ENCODE peak calls at places on chromosomes 2 and 18, in six cellular contexts. One of them, this sample, is unnamed.

GRCh38 chr2:10817413-10817812 is 4.8 kb upstream of the PDIA6 start:
- DNase-seq in natural killer cell: no peak
- DNase-seq in heart left ventricle: no peak
- DNase-seq in WERI-Rb-1: no peak
- DNase-seq in neural crest cell: no peak
- DNase-seq in progenitor cell of endocrine pancreas: no peak
- DNase-seq in this sample: no peak

GRCh38 chr2:9336534-9337354 is 86.6 kb downstream of the ITGB1BP1 start:
- DNase-seq in natural killer cell: no peak
- DNase-seq in heart left ventricle: peak; percentile 49
- DNase-seq in WERI-Rb-1: no peak
- DNase-seq in neural crest cell: no peak
- DNase-seq in progenitor cell of endocrine pancreas: no peak
- DNase-seq in this sample: peak; percentile 79

GRCh38 chr2:47771211-47771610 is 11.7 kb upstream of the MSH6 start:
- DNase-seq in natural killer cell: no peak
- DNase-seq in heart left ventricle: no peak
- DNase-seq in WERI-Rb-1: no peak
- DNase-seq in neural crest cell: no peak
- DNase-seq in progenitor cell of endocrine pancreas: no peak
- DNase-seq in this sample: no peak

GRCh38 chr2:209936106-209936663 is 66.3 kb upstream of the RPE start:
- DNase-seq in natural killer cell: no peak
- DNase-seq in heart left ventricle: no peak
- DNase-seq in WERI-Rb-1: no peak
- DNase-seq in neural crest cell: no peak
- DNase-seq in progenitor cell of endocrine pancreas: no peak
- DNase-seq in this sample: no peak

GRCh38 chr2:109611467-109612095 is 2.2 kb downstream of the SEPTIN10 start:
- DNase-seq in natural killer cell: no peak
- DNase-seq in heart left ventricle: no peak
- DNase-seq in WERI-Rb-1: no peak
- DNase-seq in neural crest cell: no peak
- DNase-seq in progenitor cell of endocrine pancreas: no peak
- DNase-seq in this sample: no peak

GRCh38 chr18:46070232-46070631 is 1.8 kb downstream of the PSTPIP2 start:
- DNase-seq in natural killer cell: no peak
- DNase-seq in heart left ventricle: no peak
- DNase-seq in WERI-Rb-1: no peak
- DNase-seq in neural crest cell: no peak
- DNase-seq in progenitor cell of endocrine pancreas: no peak
- DNase-seq in this sample: no peak

GRCh38 chr2:10233131-10234012 is 69.3 kb upstream of the HPCAL1 start:
- DNase-seq in natural killer cell: no peak
- DNase-seq in heart left ventricle: no peak
- DNase-seq in WERI-Rb-1: no peak
- DNase-seq in neural crest cell: no peak
- DNase-seq in progenitor cell of endocrine pancreas: no peak
- DNase-seq in this sample: no peak

GRCh38 chr18:11175266-11175947 is 26.0 kb upstream of the PIEZO2 start:
- DNase-seq in natural killer cell: no peak
- DNase-seq in heart left ventricle: no peak
- DNase-seq in WERI-Rb-1: no peak
- DNase-seq in neural crest cell: no peak
- DNase-seq in progenitor cell of endocrine pancreas: no peak
- DNase-seq in this sample: no peak

GRCh38 chr2:188512456-188512855 is 220.8 kb downstream of the GULP1 start:
- DNase-seq in natural killer cell: no peak
- DNase-seq in heart left ventricle: no peak
- DNase-seq in WERI-Rb-1: no peak
- DNase-seq in neural crest cell: no peak
- DNase-seq in progenitor cell of endocrine pancreas: no peak
- DNase-seq in this sample: no peak

GRCh38 chr2:200396726-200397348 is 90.3 kb downstream of the SPATS2L start:
- DNase-seq in natural killer cell: no peak
- DNase-seq in heart left ventricle: no peak
- DNase-seq in WERI-Rb-1: no peak
- DNase-seq in neural crest cell: no peak
- DNase-seq in progenitor cell of endocrine pancreas: no peak
- DNase-seq in this sample: no peak

GRCh38 chr2:207133493-207133861 is 32.3 kb downstream of the KLF7 start:
- DNase-seq in natural killer cell: no peak
- DNase-seq in heart left ventricle: peak; percentile 37
- DNase-seq in WERI-Rb-1: peak; percentile 82
- DNase-seq in neural crest cell: no peak
- DNase-seq in progenitor cell of endocrine pancreas: no peak
- DNase-seq in this sample: no peak

GRCh38 chr18:59022167-59022945 is 117.3 kb upstream of the SEC11C start:
- DNase-seq in natural killer cell: no peak
- DNase-seq in heart left ventricle: peak; percentile 42
- DNase-seq in WERI-Rb-1: no peak
- DNase-seq in neural crest cell: no peak
- DNase-seq in progenitor cell of endocrine pancreas: no peak
- DNase-seq in this sample: no peak

GRCh38 chr2:157468931-157469708 is 25.2 kb upstream of the CYTIP start:
- DNase-seq in natural killer cell: no peak
- DNase-seq in heart left ventricle: no peak
- DNase-seq in WERI-Rb-1: no peak
- DNase-seq in neural crest cell: no peak
- DNase-seq in progenitor cell of endocrine pancreas: no peak
- DNase-seq in this sample: no peak

GRCh38 chr2:30957591-30957990 is 150.3 kb upstream of the CAPN13 start:
- DNase-seq in natural killer cell: no peak
- DNase-seq in heart left ventricle: no peak
- DNase-seq in WERI-Rb-1: no peak
- DNase-seq in neural crest cell: no peak
- DNase-seq in progenitor cell of endocrine pancreas: no peak
- DNase-seq in this sample: no peak

GRCh38 chr2:141554810-141555209 is 576.0 kb downstream of the LRP1B start:
- DNase-seq in natural killer cell: no peak
- DNase-seq in heart left ventricle: no peak
- DNase-seq in WERI-Rb-1: peak; percentile 34
- DNase-seq in neural crest cell: peak; percentile 2
- DNase-seq in progenitor cell of endocrine pancreas: no peak
- DNase-seq in this sample: no peak

GRCh38 chr2:176356251-176356650 is 87.0 kb downstream of the MTX2 start:
- DNase-seq in natural killer cell: no peak
- DNase-seq in heart left ventricle: no peak
- DNase-seq in WERI-Rb-1: no peak
- DNase-seq in neural crest cell: no peak
- DNase-seq in progenitor cell of endocrine pancreas: no peak
- DNase-seq in this sample: no peak

GRCh38 chr2:70002241-70002896 is 40.9 kb upstream of the ASPRV1 start:
- DNase-seq in natural killer cell: no peak
- DNase-seq in heart left ventricle: no peak
- DNase-seq in WERI-Rb-1: no peak
- DNase-seq in neural crest cell: no peak
- DNase-seq in progenitor cell of endocrine pancreas: no peak
- DNase-seq in this sample: no peak

GRCh38 chr2:130808482-130809268 is 28.0 kb upstream of the ARHGEF4 start:
- DNase-seq in natural killer cell: no peak
- DNase-seq in heart left ventricle: no peak
- DNase-seq in WERI-Rb-1: no peak
- DNase-seq in neural crest cell: no peak
- DNase-seq in progenitor cell of endocrine pancreas: no peak
- DNase-seq in this sample: no peak

GRCh38 chr2:95015261-95015918 is 10.1 kb upstream of the MAL start:
- DNase-seq in natural killer cell: no peak
- DNase-seq in heart left ventricle: no peak
- DNase-seq in WERI-Rb-1: no peak
- DNase-seq in neural crest cell: no peak
- DNase-seq in progenitor cell of endocrine pancreas: no peak
- DNase-seq in this sample: no peak

GRCh38 chr2:23925702-23926288 is 1.1 kb downstream of the ATAD2B start:
- DNase-seq in natural killer cell: peak; percentile 56
- DNase-seq in heart left ventricle: peak; percentile 53
- DNase-seq in WERI-Rb-1: peak; percentile 38
- DNase-seq in neural crest cell: no peak
- DNase-seq in progenitor cell of endocrine pancreas: no peak
- DNase-seq in this sample: no peak

GRCh38 chr2:221034973-221035372 is 537.1 kb downstream of the EPHA4 start:
- DNase-seq in natural killer cell: no peak
- DNase-seq in heart left ventricle: no peak
- DNase-seq in WERI-Rb-1: no peak
- DNase-seq in neural crest cell: no peak
- DNase-seq in progenitor cell of endocrine pancreas: no peak
- DNase-seq in this sample: no peak

GRCh38 chr2:9244985-9245544 is 38.5 kb downstream of the ASAP2 start:
- DNase-seq in natural killer cell: no peak
- DNase-seq in heart left ventricle: no peak
- DNase-seq in WERI-Rb-1: no peak
- DNase-seq in neural crest cell: no peak
- DNase-seq in progenitor cell of endocrine pancreas: no peak
- DNase-seq in this sample: no peak

GRCh38 chr2:185567940-185568339 is 170.7 kb upstream of the FSIP2 start:
- DNase-seq in natural killer cell: no peak
- DNase-seq in heart left ventricle: no peak
- DNase-seq in WERI-Rb-1: peak; percentile 14
- DNase-seq in neural crest cell: no peak
- DNase-seq in progenitor cell of endocrine pancreas: no peak
- DNase-seq in this sample: no peak

GRCh38 chr2:239380831-239381708 is 19.8 kb downstream of the HDAC4 start:
- DNase-seq in natural killer cell: peak; percentile 42
- DNase-seq in heart left ventricle: peak; percentile 17
- DNase-seq in WERI-Rb-1: no peak
- DNase-seq in neural crest cell: no peak
- DNase-seq in progenitor cell of endocrine pancreas: no peak
- DNase-seq in this sample: no peak

GRCh38 chr2:237701033-237701858 is 73.9 kb downstream of the LRRFIP1 start:
- DNase-seq in natural killer cell: no peak
- DNase-seq in heart left ventricle: no peak
- DNase-seq in WERI-Rb-1: no peak
- DNase-seq in neural crest cell: no peak
- DNase-seq in progenitor cell of endocrine pancreas: no peak
- DNase-seq in this sample: no peak

GRCh38 chr2:178009813-178010212 is 62.8 kb downstream of the PDE11A start:
- DNase-seq in natural killer cell: no peak
- DNase-seq in heart left ventricle: no peak
- DNase-seq in WERI-Rb-1: no peak
- DNase-seq in neural crest cell: no peak
- DNase-seq in progenitor cell of endocrine pancreas: no peak
- DNase-seq in this sample: no peak

GRCh38 chr2:117269574-117269973 is 544.9 kb upstream of the DDX18 start:
- DNase-seq in natural killer cell: no peak
- DNase-seq in heart left ventricle: no peak
- DNase-seq in WERI-Rb-1: no peak
- DNase-seq in neural crest cell: no peak
- DNase-seq in progenitor cell of endocrine pancreas: no peak
- DNase-seq in this sample: no peak

GRCh38 chr2:23597687-23598086 is 212.7 kb downstream of the KLHL29 start:
- DNase-seq in natural killer cell: no peak
- DNase-seq in heart left ventricle: no peak
- DNase-seq in WERI-Rb-1: no peak
- DNase-seq in neural crest cell: no peak
- DNase-seq in progenitor cell of endocrine pancreas: no peak
- DNase-seq in this sample: no peak

GRCh38 chr2:35035883-35036282 is 1319.7 kb upstream of the CRIM1 start:
- DNase-seq in natural killer cell: no peak
- DNase-seq in heart left ventricle: no peak
- DNase-seq in WERI-Rb-1: no peak
- DNase-seq in neural crest cell: no peak
- DNase-seq in progenitor cell of endocrine pancreas: no peak
- DNase-seq in this sample: no peak
- TF ChIP-seq CTCF in natural killer cell: no peak
- TF ChIP-seq CTCF in heart left ventricle: no peak
- TF ChIP-seq CTCF in WERI-Rb-1: peak; percentile 30
- TF ChIP-seq CTCF in neural crest cell: no peak
- TF ChIP-seq CTCF in progenitor cell of endocrine pancreas: peak; percentile 17
- TF ChIP-seq CTCF in this sample: no peak

DNA sequence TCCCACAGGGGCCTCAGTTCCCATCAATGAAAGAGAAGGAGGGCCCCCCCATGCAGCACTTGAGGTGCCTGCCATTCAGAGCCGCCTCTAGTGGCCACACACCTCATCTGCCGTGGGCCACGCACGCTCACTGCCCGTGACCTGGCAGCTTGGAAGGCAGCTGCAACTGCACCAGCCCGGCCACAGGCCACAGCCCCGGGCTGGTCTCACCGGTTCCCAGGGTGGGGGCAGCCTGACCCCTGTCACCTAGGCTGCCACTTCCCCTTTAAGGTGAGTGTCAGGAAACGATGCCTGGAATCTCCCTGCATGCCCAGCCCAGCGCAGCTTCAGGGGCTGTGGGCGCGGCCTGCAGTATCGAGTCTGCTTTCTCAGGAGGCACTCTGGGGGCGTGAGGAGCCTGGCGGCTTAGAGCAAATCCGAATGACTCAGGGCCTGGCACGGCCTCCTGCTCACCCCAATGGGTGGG is 2.6 kb downstream of the MAB21L4 start:
- DNase-seq in natural killer cell: no peak
- DNase-seq in heart left ventricle: no peak
- DNase-seq in WERI-Rb-1: peak; percentile 82
- DNase-seq in neural crest cell: no peak
- DNase-seq in progenitor cell of endocrine pancreas: no peak
- DNase-seq in this sample: peak; percentile 73
- TF ChIP-seq CTCF in natural killer cell: no peak
- TF ChIP-seq CTCF in heart left ventricle: no peak
- TF ChIP-seq CTCF in WERI-Rb-1: peak; percentile 30
- TF ChIP-seq CTCF in neural crest cell: peak; percentile 43
- TF ChIP-seq CTCF in progenitor cell of endocrine pancreas: peak; percentile 38
- TF ChIP-seq CTCF in this sample: no peak

GRCh38 chr18:74331404-74331803 is 15.8 kb downstream of the C18orf63 start:
- DNase-seq in natural killer cell: no peak
- DNase-seq in heart left ventricle: no peak
- DNase-seq in WERI-Rb-1: no peak
- DNase-seq in neural crest cell: no peak
- DNase-seq in progenitor cell of endocrine pancreas: no peak
- DNase-seq in this sample: no peak
- TF ChIP-seq CTCF in natural killer cell: no peak
- TF ChIP-seq CTCF in heart left ventricle: peak; percentile 43
- TF ChIP-seq CTCF in WERI-Rb-1: peak; percentile 66
- TF ChIP-seq CTCF in neural crest cell: peak; percentile 47
- TF ChIP-seq CTCF in progenitor cell of endocrine pancreas: no peak
- TF ChIP-seq CTCF in this sample: no peak

DNA sequence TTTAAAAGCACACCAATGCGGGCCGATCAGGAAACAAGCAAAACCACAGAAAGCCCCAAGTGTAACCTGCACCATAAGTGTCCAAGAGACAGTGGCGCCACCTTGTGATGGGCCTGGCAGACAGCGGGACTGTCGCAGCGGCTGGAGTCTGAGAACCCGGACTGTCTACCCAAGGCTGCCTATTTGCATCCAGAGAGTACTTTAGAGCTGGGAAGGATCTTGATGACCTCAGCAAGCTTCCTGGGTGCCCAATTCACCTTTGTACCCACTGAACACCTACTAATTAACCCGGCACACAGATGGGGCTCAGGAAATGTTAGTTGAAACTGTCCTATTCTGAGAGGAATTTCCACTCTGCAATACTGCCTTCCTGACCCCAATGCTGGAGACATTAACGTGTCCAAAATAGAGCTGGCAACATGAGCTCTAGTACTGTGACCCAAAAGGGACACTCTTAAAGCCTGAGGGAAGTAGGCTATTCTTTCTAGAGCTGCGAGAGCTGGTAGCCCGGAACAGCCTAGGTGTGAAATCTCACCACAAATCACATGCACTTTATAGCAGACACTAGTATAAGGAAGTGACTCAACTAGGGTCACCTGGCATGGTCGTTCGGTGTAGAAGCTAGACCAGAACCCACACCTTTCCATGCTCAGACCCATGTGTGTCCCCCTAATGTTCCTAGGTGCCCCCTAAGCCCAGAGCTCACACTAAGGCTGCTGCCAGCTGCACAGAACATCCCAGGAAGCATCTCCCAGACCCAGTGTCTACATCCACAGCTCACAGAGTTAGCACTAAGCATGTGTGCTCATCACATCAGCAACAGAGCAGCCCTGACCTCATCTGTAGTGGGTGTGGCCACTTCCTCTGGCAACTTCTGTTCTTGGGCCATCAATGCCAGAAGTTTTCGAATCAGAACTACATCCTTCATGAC is 25.4 kb downstream of the POLR1A start:
- DNase-seq in natural killer cell: peak; percentile 82
- DNase-seq in heart left ventricle: peak; percentile 73
- DNase-seq in WERI-Rb-1: peak; percentile 76
- DNase-seq in neural crest cell: peak; percentile 85
- DNase-seq in progenitor cell of endocrine pancreas: peak; percentile 60
- DNase-seq in this sample: peak; percentile 80
- TF ChIP-seq CTCF in natural killer cell: peak; percentile 82
- TF ChIP-seq CTCF in heart left ventricle: peak; percentile 76
- TF ChIP-seq CTCF in WERI-Rb-1: peak; percentile 89
- TF ChIP-seq CTCF in neural crest cell: peak; percentile 83
- TF ChIP-seq CTCF in progenitor cell of endocrine pancreas: peak; percentile 77
- TF ChIP-seq CTCF in this sample: peak; percentile 51